ENCODE peak calls at places on chromosomes 7 and 10, in ten cellular contexts. Y is ascending aorta; B is AG10803; I is Jurkat, Clone E6-1; N is stimulated activated CD4-positive, alpha-beta T cell treated with anti-CD3 and anti-CD28 coated beads, Interleukin-1b, Interleukin-23, amount 100 ng/mL, for 1 hour; E is upper lobe of right lung; C is aorta; K is immature natural killer cell; S is testis; D is GM23248. O is an unnamed sample.
A peak's percentile ranks its signal among the peaks of the same experiment; 100 is the strongest.

GRCh38 chr10:17683541-17683940 is 39.6 kb downstream of the STAM start:
- DNase-seq in C (no peak), B (peak; percentile 18), I (no peak), S (no peak), E (no peak), N (no peak), Y (no peak), K (no peak), D (peak; percentile 17), O (no peak)

GRCh38 chr7:433558-433957 is 86.1 kb downstream of the PDGFA start:
- DNase-seq in B (no peak), S (no peak), I (no peak), E (no peak), Y (no peak), D (no peak), C (no peak), K (no peak), N (no peak), O (no peak)

GRCh38 chr7:11192506-11192905 is 218.8 kb downstream of the PHF14 start:
- DNase-seq in S (no peak), K (no peak), Y (no peak), B (peak; percentile 76), N (no peak), D (peak; percentile 93), C (no peak), I (no peak), E (no peak), O (peak; percentile 47)

GRCh38 chr7:106774768-106775551 is 90.1 kb upstream of the PIK3CG start:
- DNase-seq in I (no peak), N (no peak), S (no peak), K (no peak), B (no peak), C (no peak), Y (no peak), E (no peak), D (peak; percentile 64), O (peak; percentile 65)

GRCh38 chr7:36284470-36284869 is 105.2 kb upstream of the ANLN start:
- DNase-seq in Y (no peak), B (no peak), K (no peak), D (no peak), E (no peak), N (no peak), S (no peak), I (no peak), C (peak; percentile 30), O (no peak)

GRCh38 chr10:16965740-16966447 is 148.7 kb upstream of the RSU1 start:
- DNase-seq in C (peak; percentile 66), S (peak; percentile 65), B (peak; percentile 99), E (no peak), N (no peak), Y (peak; percentile 84), K (no peak), I (no peak), D (peak; percentile 92), O (peak; percentile 99)

GRCh38 chr10:2978111-2978510 is 89.2 kb upstream of the PFKP start:
- DNase-seq in E (no peak), C (no peak), I (peak; percentile 85), K (no peak), B (peak; percentile 75), N (no peak), Y (no peak), D (peak; percentile 74), S (no peak), O (peak; percentile 62)

GRCh38 chr7:87152897-87153641 is 816 bp downstream of the DMTF1 start:
- DNase-seq in Y (peak; percentile 65), S (peak; percentile 57), B (peak; percentile 11), K (no peak), D (peak; percentile 67), N (no peak), C (peak; percentile 48), I (no peak), E (peak; percentile 64), O (peak; percentile 46)

GRCh38 chr10:43076311-43076875 is 476 bp upstream of the RET start:
- DNase-seq in Y (no peak), K (no peak), B (no peak), S (peak; percentile 16), N (no peak), C (no peak), E (no peak), D (peak; percentile 20), I (no peak), O (no peak)